ENCODE peak calls at places on chromosomes 4 and X, in four cellular contexts. K is psoas muscle; Y is breast epithelium; I is CD8-positive, alpha-beta T cell. W is an unnamed sample.

GRCh38 chr4:154642361-154642760 is 29.9 kb upstream of the FGG start:
- DNase-seq in I (no peak), K (no peak), Y (no peak), W (no peak)

GRCh38 chrX:121307441-121307840 is 260.0 kb downstream of the GLUD2 start:
- DNase-seq in I (no peak), Y (no peak), K (no peak), W (no peak)

GRCh38 chr4:162985131-162985530 is 181.6 kb downstream of the NAF1 start:
- DNase-seq in K (no peak), Y (no peak), I (no peak), W (no peak)

GRCh38 chr4:184279496-184280082 is 61.9 kb upstream of the ENPP6 start:
- DNase-seq in K (no peak), Y (no peak), I (no peak), W (no peak)

GRCh38 chrX:110442631-110443030 is 84.0 kb downstream of the RTL9 start:
- DNase-seq in I (no peak), Y (no peak), K (no peak), W (no peak)

GRCh38 chr4:140346136-140346535 is 27.3 kb upstream of the SCOC start:
- DNase-seq in Y (no peak), I (no peak), K (no peak), W (no peak)

GRCh38 chrX:17738002-17738713 is 865 bp downstream of the SCML1 start:
- DNase-seq in Y (peak; percentile 35), I (peak; percentile 55), K (peak; percentile 58), W (peak; percentile 22)

GRCh38 chrX:11437642-11438379 is 144.6 kb downstream of the AMELX start:
- DNase-seq in K (peak; percentile 58), I (no peak), Y (no peak), W (no peak)

GRCh38 chrX:103817502-103817901 is 14.6 kb downstream of the RAB9B start:
- DNase-seq in I (peak; percentile 40), K (no peak), Y (no peak), W (no peak)

GRCh38 chrX:118448273-118448783 is 47.3 kb upstream of the DOCK11 start:
- DNase-seq in Y (no peak), K (no peak), I (no peak), W (no peak)
- H3K27ac ChIP-seq in Y (no peak overlapping the region), K (no peak overlapping the region), I (no peak overlapping the region), W (no peak overlapping the region)

DNA sequence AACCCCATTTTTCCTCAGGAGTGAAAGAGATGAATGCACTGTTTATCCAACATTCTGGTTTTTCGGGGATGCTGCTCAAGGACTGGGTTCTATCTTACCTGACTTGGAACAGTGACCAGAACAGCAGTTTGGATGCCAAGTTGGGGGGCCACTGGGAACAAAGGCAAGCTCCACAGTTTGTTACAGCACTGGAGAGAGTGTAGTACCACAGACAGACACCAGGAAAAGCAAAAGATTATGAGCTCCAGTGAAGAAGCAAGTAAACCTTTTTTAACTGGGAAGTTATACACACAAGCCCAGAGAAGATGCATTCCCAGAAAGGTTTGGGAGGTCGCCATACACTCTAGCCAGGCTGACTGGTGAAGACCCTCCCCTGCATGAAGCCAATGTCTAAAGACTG is 13.6 kb downstream of the C4orf36 start:
- DNase-seq in I (no peak), K (no peak), Y (no peak), W (no peak)
- TF ChIP-seq CTCF in I (no peak), K (no peak), Y (no peak), W (no peak)

DNA sequence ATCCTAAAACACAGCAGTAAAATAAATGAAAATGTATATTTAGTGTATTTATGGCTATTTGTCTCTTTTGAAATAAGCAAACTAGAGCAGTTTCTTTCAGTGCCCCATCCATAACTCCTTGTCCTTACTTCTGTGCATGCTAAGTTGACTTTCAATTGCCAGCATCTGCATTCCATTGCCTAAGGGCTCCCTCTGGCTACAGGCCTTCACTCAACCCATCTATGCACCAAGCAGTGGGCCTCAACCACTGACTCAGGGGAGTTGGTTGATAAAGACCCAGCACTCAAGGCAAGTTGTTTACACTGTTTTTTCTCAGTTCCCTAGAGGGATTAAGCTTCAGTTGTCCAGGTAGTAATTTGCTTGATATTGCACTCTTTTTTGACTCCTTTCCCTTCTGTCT is 265.7 kb downstream of the IQCM start:
- DNase-seq in K (no peak), I (no peak), Y (no peak), W (no peak)
- H3K27ac ChIP-seq in K (no peak overlapping the region), I (no peak overlapping the region), Y (no peak overlapping the region), W (no peak overlapping the region)

GRCh38 chrX:20988118-20988517 is 386.1 kb upstream of the CNKSR2 start:
- DNase-seq in K (no peak), Y (no peak), I (no peak), W (no peak)
- TF ChIP-seq CTCF in K (no peak), Y (no peak), I (no peak), W (no peak)

GRCh38 chr4:98657531-98658286 is 702 bp downstream of the TSPAN5 start:
- DNase-seq in Y (no peak), I (peak; percentile 25), K (peak; percentile 32), W (peak; percentile 43)
- H3K27ac ChIP-seq in Y (peak overlapping the region; percentile 78), I (peak overlapping the region; percentile 14), K (peak overlapping the region; percentile 28), W (no peak overlapping the region)

GRCh38 chr4:101823864-101824263 is 33.3 kb downstream of the BANK1 start:
- DNase-seq in Y (no peak), K (no peak), I (no peak), W (no peak)

GRCh38 chr4:101824500-101824899 is 34.0 kb downstream of the BANK1 start:
- DNase-seq in K (no peak), Y (no peak), I (no peak), W (no peak)

GRCh38 chr4:101831816-101832215 is 41.3 kb downstream of the BANK1 start:
- DNase-seq in Y (no peak), K (no peak), I (no peak), W (no peak)

DNA sequence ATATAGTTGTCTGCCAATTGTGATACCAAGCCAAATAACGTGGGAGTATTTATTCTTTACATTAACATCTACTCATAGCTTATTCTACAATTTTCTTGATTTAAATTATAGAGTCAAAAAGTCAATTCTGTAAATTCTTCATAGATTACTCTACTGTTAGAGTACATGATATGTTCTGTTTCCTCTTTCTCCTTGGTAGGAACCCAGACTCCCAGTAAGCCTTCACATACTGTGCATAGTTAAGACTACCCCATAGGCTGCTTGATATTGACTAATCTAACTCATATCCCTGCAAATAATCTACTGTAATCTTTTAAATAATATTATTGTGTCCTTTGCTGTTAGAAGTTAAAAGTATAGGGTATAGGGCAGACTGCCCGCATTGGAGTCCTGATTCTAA is 35.4 kb downstream of the BANK1 start:
- DNase-seq in K (no peak), I (no peak), Y (no peak), W (no peak)
- TF ChIP-seq CTCF in K (no peak), I (no peak), Y (no peak), W (no peak)

GRCh38 chr4:70583952-70584834 is 7.9 kb upstream of the AMBN start:
- DNase-seq in Y (no peak), K (no peak), I (no peak), W (no peak)

GRCh38 chr4:70591955-70592582 is at the start of gene AMBN:
- DNase-seq in I (no peak), K (no peak), Y (no peak), W (no peak)

GRCh38 chr4:70586841-70587240 is 5.2 kb upstream of the AMBN start:
- DNase-seq in Y (no peak), K (no peak), I (no peak), W (no peak)

DNA sequence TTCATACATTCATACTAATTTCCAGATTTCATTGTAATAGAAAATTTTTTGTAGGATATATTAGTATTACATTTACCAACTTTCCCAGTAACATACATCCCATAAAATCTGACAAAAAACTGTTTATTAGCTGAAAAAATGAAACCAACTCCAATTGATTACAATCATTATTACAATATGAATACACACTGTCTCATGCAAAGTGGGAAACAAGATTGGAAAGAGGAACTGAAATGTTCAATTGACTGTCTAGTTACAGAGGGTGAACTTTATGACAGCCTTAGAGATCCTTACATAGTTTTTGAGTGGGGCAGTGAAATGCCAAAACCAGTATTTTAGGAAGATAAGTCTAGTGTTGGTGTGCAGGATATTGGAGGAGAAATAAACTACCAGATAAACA is 2.3 kb upstream of the AMBN start:
- DNase-seq in K (no peak), I (no peak), Y (no peak), W (no peak)
- H3K27ac ChIP-seq in K (no peak overlapping the region), I (no peak overlapping the region), Y (no peak overlapping the region), W (no peak overlapping the region)

DNA sequence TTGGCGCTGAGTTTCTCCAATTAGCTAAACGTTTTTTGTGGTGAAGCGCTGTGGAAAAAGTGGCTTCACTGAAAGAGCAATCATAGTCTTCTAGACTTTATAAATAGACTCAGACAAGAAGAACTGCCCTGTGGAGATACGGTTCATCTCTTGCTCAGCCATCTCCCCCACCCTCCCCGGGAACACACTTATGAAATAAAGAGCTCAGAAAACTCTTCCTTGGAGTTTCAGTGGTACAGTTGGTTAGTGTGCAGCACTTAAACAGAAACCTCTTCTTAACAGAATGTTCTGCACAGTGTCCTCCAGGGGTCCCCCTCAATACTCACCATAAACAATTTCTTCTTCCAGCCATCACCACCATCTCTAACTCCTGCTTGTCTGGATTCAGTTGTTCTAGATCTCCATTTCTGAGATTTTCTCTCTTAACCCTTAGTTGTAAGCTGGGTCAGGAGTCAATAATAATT is 313.0 kb downstream of the ARHGAP10 start:
- DNase-seq in Y (no peak), K (no peak), I (no peak), W (no peak)
- TF ChIP-seq CTCF in Y (no peak), K (no peak), I (peak; percentile 32), W (peak; percentile 41)

GRCh38 chrX:20459410-20460350 is 193.0 kb upstream of the RPS6KA3 start:
- DNase-seq in Y (no peak), I (no peak), K (no peak), W (no peak)
- H3K27ac ChIP-seq in Y (no peak overlapping the region), I (no peak overlapping the region), K (no peak overlapping the region), W (no peak overlapping the region)